ENCODE peak calls at places on chromosomes 16 and 17, in five cellular contexts. One of them, this sample, is unnamed.

GRCh38 chr17:13209091-13209490 is 191.3 kb upstream of the ELAC2 start:
- DNase-seq in HuH-7.5: no peak
- DNase-seq in T-helper 1 cell: no peak
- DNase-seq in hepatic stellate cell: no peak
- DNase-seq in M059J: peak
- DNase-seq in this sample: no peak

GRCh38 chr17:50114849-50115357 is 15.1 kb downstream of the SAMD14 start:
- DNase-seq in M059J: peak
- DNase-seq in hepatic stellate cell: peak
- DNase-seq in HuH-7.5: peak
- DNase-seq in T-helper 1 cell: peak
- DNase-seq in this sample: no peak

GRCh38 chr17:61723914-61724313 is 132.9 kb upstream of the NACA2 start:
- DNase-seq in hepatic stellate cell: no peak
- DNase-seq in HuH-7.5: no peak
- DNase-seq in T-helper 1 cell: no peak
- DNase-seq in M059J: no peak
- DNase-seq in this sample: no peak

GRCh38 chr16:88799569-88800276 is 3.9 kb upstream of the CDT1 start:
- DNase-seq in HuH-7.5: no peak
- DNase-seq in hepatic stellate cell: no peak
- DNase-seq in T-helper 1 cell: no peak
- DNase-seq in M059J: no peak
- DNase-seq in this sample: no peak

GRCh38 chr16:48105456-48105855 is 50.3 kb downstream of the ABCC12 start:
- DNase-seq in hepatic stellate cell: no peak
- DNase-seq in HuH-7.5: no peak
- DNase-seq in M059J: no peak
- DNase-seq in T-helper 1 cell: no peak
- DNase-seq in this sample: no peak

GRCh38 chr16:70253291-70254094 is 1.8 kb upstream of the EXOSC6 start:
- DNase-seq in HuH-7.5: peak
- DNase-seq in M059J: peak
- DNase-seq in hepatic stellate cell: peak
- DNase-seq in T-helper 1 cell: no peak
- DNase-seq in this sample: no peak

GRCh38 chr17:44400226-44400847 is 10.9 kb upstream of the ITGA2B start:
- DNase-seq in M059J: peak
- DNase-seq in hepatic stellate cell: no peak
- DNase-seq in HuH-7.5: no peak
- DNase-seq in T-helper 1 cell: no peak
- DNase-seq in this sample: no peak

GRCh38 chr16:4373356-4373908 is 1.8 kb downstream of the VASN start:
- DNase-seq in hepatic stellate cell: peak
- DNase-seq in M059J: peak
- DNase-seq in HuH-7.5: no peak
- DNase-seq in T-helper 1 cell: no peak
- DNase-seq in this sample: no peak

GRCh38 chr16:1331712-1332617 is 1.5 kb upstream of the BAIAP3 start:
- DNase-seq in hepatic stellate cell: peak
- DNase-seq in HuH-7.5: peak
- DNase-seq in T-helper 1 cell: peak
- DNase-seq in M059J: peak
- DNase-seq in this sample: peak

GRCh38 chr17:2707721-2708584 is 3.6 kb downstream of the CLUH start:
- DNase-seq in HuH-7.5: peak
- DNase-seq in T-helper 1 cell: no peak
- DNase-seq in hepatic stellate cell: peak
- DNase-seq in M059J: no peak
- DNase-seq in this sample: no peak

GRCh38 chr17:41910701-41911391 is 7.9 kb downstream of the ACLY start:
- DNase-seq in M059J: peak
- DNase-seq in hepatic stellate cell: peak
- DNase-seq in T-helper 1 cell: no peak
- DNase-seq in HuH-7.5: no peak
- DNase-seq in this sample: no peak

GRCh38 chr17:71302721-71303549 is 817.9 kb upstream of the SOX9 start:
- DNase-seq in HuH-7.5: no peak
- DNase-seq in M059J: peak
- DNase-seq in T-helper 1 cell: no peak
- DNase-seq in hepatic stellate cell: no peak
- DNase-seq in this sample: no peak

GRCh38 chr17:75738218-75738802 is 17.1 kb downstream of the ITGB4 start:
- DNase-seq in M059J: no peak
- DNase-seq in hepatic stellate cell: peak
- DNase-seq in HuH-7.5: no peak
- DNase-seq in T-helper 1 cell: peak
- DNase-seq in this sample: no peak

GRCh38 chr17:50927287-50927686 is 61.1 kb upstream of the TOB1 start:
- DNase-seq in T-helper 1 cell: no peak
- DNase-seq in M059J: no peak
- DNase-seq in hepatic stellate cell: no peak
- DNase-seq in HuH-7.5: no peak
- DNase-seq in this sample: no peak

GRCh38 chr17:40331743-40332641 is 23.0 kb downstream of the RARA start:
- DNase-seq in HuH-7.5: no peak
- DNase-seq in T-helper 1 cell: no peak
- DNase-seq in hepatic stellate cell: peak
- DNase-seq in M059J: peak
- DNase-seq in this sample: peak

GRCh38 chr17:29140631-29141483 is 39.3 kb downstream of the MYO18A start:
- DNase-seq in hepatic stellate cell: no peak
- DNase-seq in M059J: no peak
- DNase-seq in HuH-7.5: no peak
- DNase-seq in T-helper 1 cell: peak
- DNase-seq in this sample: no peak

GRCh38 chr17:35189291-35189690 is 4.9 kb downstream of the SLC35G3 start:
- DNase-seq in T-helper 1 cell: no peak
- DNase-seq in M059J: peak
- DNase-seq in HuH-7.5: no peak
- DNase-seq in hepatic stellate cell: no peak
- DNase-seq in this sample: no peak

GRCh38 chr17:80030730-80031410 is 4.8 kb downstream of the TBC1D16 start:
- DNase-seq in hepatic stellate cell: no peak
- DNase-seq in HuH-7.5: no peak
- DNase-seq in T-helper 1 cell: no peak
- DNase-seq in M059J: no peak
- DNase-seq in this sample: peak

GRCh38 chr17:38637951-38638350 is 32.2 kb upstream of the SRCIN1 start:
- DNase-seq in M059J: no peak
- DNase-seq in hepatic stellate cell: no peak
- DNase-seq in T-helper 1 cell: no peak
- DNase-seq in HuH-7.5: no peak
- DNase-seq in this sample: no peak

GRCh38 chr16:74773431-74774222 is 993 bp downstream of the FA2H start:
- DNase-seq in hepatic stellate cell: no peak
- DNase-seq in M059J: no peak
- DNase-seq in T-helper 1 cell: no peak
- DNase-seq in HuH-7.5: no peak
- DNase-seq in this sample: no peak

GRCh38 chr16:68319185-68319908 is 8.5 kb downstream of the PRMT7 start:
- DNase-seq in hepatic stellate cell: no peak
- DNase-seq in M059J: no peak
- DNase-seq in HuH-7.5: no peak
- DNase-seq in T-helper 1 cell: peak
- DNase-seq in this sample: peak

GRCh38 chr16:68756250-68757051 is 19.4 kb downstream of the CDH1 start:
- DNase-seq in T-helper 1 cell: peak
- DNase-seq in hepatic stellate cell: no peak
- DNase-seq in HuH-7.5: no peak
- DNase-seq in M059J: peak
- DNase-seq in this sample: peak

GRCh38 chr16:28977703-28978641 is 3.4 kb downstream of the SPNS1 start:
- DNase-seq in hepatic stellate cell: no peak
- DNase-seq in HuH-7.5: peak
- DNase-seq in M059J: no peak
- DNase-seq in T-helper 1 cell: no peak
- DNase-seq in this sample: no peak

GRCh38 chr17:65039349-65039988 is 17.1 kb downstream of the GNA13 start:
- DNase-seq in M059J: no peak
- DNase-seq in hepatic stellate cell: no peak
- DNase-seq in HuH-7.5: no peak
- DNase-seq in T-helper 1 cell: peak
- DNase-seq in this sample: no peak

GRCh38 chr16:9154576-9155410 is 63.3 kb downstream of the HAPSTR1 start:
- DNase-seq in M059J: no peak
- DNase-seq in hepatic stellate cell: no peak
- DNase-seq in HuH-7.5: no peak
- DNase-seq in T-helper 1 cell: no peak
- DNase-seq in this sample: no peak

GRCh38 chr16:8109510-8110369 is 480.6 kb downstream of the TMEM114 start:
- DNase-seq in M059J: peak
- DNase-seq in hepatic stellate cell: no peak
- DNase-seq in HuH-7.5: no peak
- DNase-seq in T-helper 1 cell: no peak
- DNase-seq in this sample: no peak

GRCh38 chr17:79159926-79160325 is 85.3 kb downstream of the ENGASE start:
- DNase-seq in T-helper 1 cell: no peak
- DNase-seq in HuH-7.5: no peak
- DNase-seq in M059J: no peak
- DNase-seq in hepatic stellate cell: no peak
- DNase-seq in this sample: no peak

GRCh38 chr17:65243838-65244237 is 106.7 kb downstream of the RGS9 start:
- DNase-seq in M059J: peak
- DNase-seq in T-helper 1 cell: no peak
- DNase-seq in HuH-7.5: no peak
- DNase-seq in hepatic stellate cell: no peak
- DNase-seq in this sample: peak